ENCODE peak calls at places on chromosomes 16 and 17, in eight cellular contexts. T is thoracic aorta; D is colonic mucosa; F is prostate gland; S is upper lobe of right lung; E is CD4-positive, alpha-beta T cell; I is GM19239; O is Calu3. V is an unnamed sample.

GRCh38 chr17:17165666-17166308 is 40.3 kb downstream of the PLD6 start:
- DNase-seq in D (no peak), F (no peak), T (no peak), O (no peak), I (no peak), E (no peak), S (no peak), V (no peak)

GRCh38 chr17:78679495-78680395 is 102.3 kb downstream of the CYTH1 start:
- DNase-seq in E (no peak), D (no peak), T (no peak), S (peak), O (no peak), F (no peak), I (no peak), V (no peak)

GRCh38 chr17:1070411-1070810 is 73.5 kb downstream of the TIMM22 start:
- DNase-seq in S (no peak), E (no peak), D (no peak), I (no peak), F (no peak), T (no peak), O (no peak), V (no peak)

GRCh38 chr16:84144301-84144858 is 597 bp downstream of the HSDL1 start:
- DNase-seq in D (peak), S (peak), E (peak), T (no peak), F (peak), I (peak), O (peak), V (peak)

GRCh38 chr16:71883849-71884638 is at the start of gene ZNF821:
- DNase-seq in F (peak), D (peak), S (peak), E (peak), T (no peak), I (peak), O (peak), V (peak)

GRCh38 chr17:81027591-81028505 is 7.1 kb upstream of the BAIAP2 start:
- DNase-seq in E (no peak), F (no peak), D (no peak), S (peak), O (no peak), T (no peak), I (no peak), V (no peak)

GRCh38 chr17:18877104-18877503 is 19.2 kb downstream of the PRPSAP2 start:
- DNase-seq in T (no peak), E (no peak), F (no peak), I (no peak), O (no peak), S (no peak), D (no peak), V (no peak)

GRCh38 chr17:27282054-27282501 is 11.8 kb upstream of the WSB1 start:
- DNase-seq in F (no peak), E (no peak), S (no peak), D (no peak), T (no peak), O (no peak), I (peak), V (no peak)

GRCh38 chr17:56176101-56176500 is 22.8 kb downstream of the ANKFN1 start:
- DNase-seq in F (no peak), T (no peak), S (no peak), I (no peak), O (no peak), D (no peak), E (no peak), V (no peak)

GRCh38 chr17:72004476-72005331 is 116.1 kb upstream of the SOX9 start:
- DNase-seq in O (no peak), D (no peak), T (no peak), E (no peak), I (no peak), S (no peak), F (no peak), V (no peak)

GRCh38 chr16:8611886-8612595 is 9.5 kb upstream of the METTL22 start:
- DNase-seq in I (no peak), D (no peak), E (no peak), O (no peak), T (no peak), F (no peak), S (no peak), V (no peak)

GRCh38 chr17:48100160-48100559 is 1.1 kb downstream of the CBX1 start:
- DNase-seq in E (no peak), F (no peak), T (no peak), S (no peak), O (no peak), I (no peak), D (no peak), V (no peak)

GRCh38 chr16:87834668-87835473 is 34.4 kb downstream of the SLC7A5 start:
- DNase-seq in D (no peak), E (no peak), F (no peak), O (no peak), I (no peak), T (no peak), S (no peak), V (no peak)

GRCh38 chr16:11384184-11384955 is 39.1 kb downstream of the RMI2 start:
- DNase-seq in O (no peak), E (no peak), S (peak), I (no peak), T (no peak), F (no peak), D (no peak), V (no peak)

GRCh38 chr17:72590382-72590781 is 469.6 kb downstream of the SOX9 start:
- DNase-seq in T (no peak), S (no peak), D (no peak), O (no peak), I (no peak), E (no peak), F (no peak), V (no peak)

GRCh38 chr16:29862383-29862883 is 593 bp downstream of the CDIPT start:
- DNase-seq in I (no peak), O (peak), F (peak), D (peak), E (no peak), S (no peak), T (no peak), V (peak)

GRCh38 chr16:86242244-86243122 is 267.8 kb upstream of the FOXF1 start:
- DNase-seq in D (peak), O (no peak), T (no peak), E (no peak), I (no peak), S (no peak), F (no peak), V (no peak)

GRCh38 chr16:84054916-84055315 is 12.3 kb upstream of the SLC38A8 start:
- DNase-seq in E (no peak), T (no peak), S (peak), F (no peak), D (no peak), O (no peak), I (no peak), V (no peak)

GRCh38 chr17:72441899-72442298 is 321.1 kb downstream of the SOX9 start:
- DNase-seq in F (no peak), I (no peak), E (no peak), D (no peak), T (no peak), O (no peak), S (no peak), V (no peak)

GRCh38 chr17:39107973-39108372 is 43.5 kb downstream of the PLXDC1 start:
- DNase-seq in O (no peak), S (no peak), I (no peak), E (no peak), F (no peak), T (no peak), D (no peak), V (no peak)

GRCh38 chr17:30808785-30809286 is 15.7 kb downstream of the CRLF3 start:
- DNase-seq in I (peak), E (no peak), T (no peak), O (no peak), S (no peak), D (no peak), F (no peak), V (no peak)

GRCh38 chr17:70184770-70185169 is 15.4 kb downstream of the KCNJ2 start:
- DNase-seq in S (no peak), O (no peak), D (no peak), T (no peak), E (no peak), F (no peak), I (no peak), V (no peak)

GRCh38 chr16:56305956-56306565 is 114.8 kb downstream of the GNAO1 start:
- DNase-seq in F (no peak), E (no peak), O (no peak), I (no peak), D (no peak), S (no peak), T (no peak), V (no peak)

GRCh38 chr17:37392024-37392590 is 14.5 kb downstream of the ACACA start:
- DNase-seq in D (no peak), F (no peak), E (no peak), O (no peak), T (no peak), I (no peak), S (no peak), V (no peak)

GRCh38 chr16:29012913-29013641 is 28.2 kb downstream of the LAT start:
- DNase-seq in E (peak), F (no peak), T (no peak), I (no peak), D (no peak), S (no peak), O (no peak), V (no peak)

GRCh38 chr17:83155128-83156081 is 76.0 kb downstream of the METRNL start:
- DNase-seq in E (no peak), I (no peak), S (peak), T (no peak), O (no peak), F (no peak), D (no peak), V (no peak)

GRCh38 chr17:41844971-41845370 is 7.3 kb downstream of the KLHL10 start:
- DNase-seq in S (no peak), D (no peak), T (no peak), O (no peak), E (no peak), F (no peak), I (no peak), V (no peak)

V was measured in transverse colon.